ENCODE peak calls at places on chromosomes 16 and 17, in eight cellular contexts. T is ascending aorta; P is uterus; N is astrocyte of the spinal cord; K is progenitor cell of endocrine pancreas; A is stimulated activated CD4-positive, alpha-beta T cell treated with anti-CD3 and anti-CD28 coated beads, Interleukin-1b, Interleukin-23, amount 100 ng/mL, for 48 hours; B is PC-3; O is NCI-H1930. X is an unnamed sample.

GRCh38 chr16:23867566-23867965 is 31.8 kb downstream of the PRKCB start:
- DNase-seq in T (no peak), P (no peak), N (no peak), K (no peak), A (no peak), B (no peak), O (no peak), X (no peak)

GRCh38 chr17:412211-413015 is 59.8 kb upstream of the RPH3AL start:
- DNase-seq in T (no peak), P (peak), N (peak), K (no peak), A (peak), B (peak), O (no peak), X (peak)

GRCh38 chr17:38590988-38591758 is 14.6 kb downstream of the SRCIN1 start:
- DNase-seq in T (no peak), P (no peak), N (no peak), K (no peak), A (no peak), B (peak), O (no peak), X (no peak)

GRCh38 chr17:38762231-38762630 is 9.7 kb downstream of the PSMB3 start:
- DNase-seq in T (no peak), P (no peak), N (no peak), K (no peak), A (no peak), B (no peak), O (no peak), X (no peak)

GRCh38 chr17:66466933-66467367 is 164.5 kb downstream of the PRKCA start:
- DNase-seq in T (no peak), P (peak), N (peak), K (no peak), A (peak), B (peak), O (no peak), X (peak)

GRCh38 chr16:12803203-12804093 is at the start of gene CPPED1:
- DNase-seq in T (peak), P (peak), N (peak), K (peak), A (peak), B (peak), O (peak), X (peak)

GRCh38 chr16:86063696-86064405 is 164.9 kb downstream of the IRF8 start:
- DNase-seq in T (no peak), P (no peak), N (no peak), K (no peak), A (no peak), B (no peak), O (no peak), X (no peak)

GRCh38 chr16:51146256-51146924 is 4.7 kb downstream of the SALL1 start:
- DNase-seq in T (no peak), P (no peak), N (peak), K (no peak), A (no peak), B (no peak), O (no peak), X (no peak)